ENCODE peak calls at places on chromosomes 6 and 20, in six cellular contexts. D is substantia nigra, R is HTR-8/SVneo, V is heart left ventricle, C is hepatocyte, E is neural progenitor cell. L is an unnamed sample.

GRCh38 chr6:13924146-13924948 is 405 bp upstream of the RNF182 start:
- DNase-seq in D (peak; percentile 31), R (peak; percentile 65), C (peak; percentile 74), V (peak; percentile 34), E (peak; percentile 92), L (peak; percentile 54)

GRCh38 chr20:6718660-6719059 is 48.8 kb upstream of the BMP2 start:
- DNase-seq in D (no peak), R (no peak), C (peak; percentile 69), E (no peak), V (no peak), L (no peak)

GRCh38 chr20:36572701-36573102 is 695 bp upstream of the TGIF2 start:
- DNase-seq in D (no peak), E (peak; percentile 64), V (peak; percentile 51), C (peak; percentile 61), R (no peak), L (no peak)

GRCh38 chr6:96947055-96947454 is 22.5 kb downstream of the KLHL32 start:
- DNase-seq in E (no peak), D (no peak), V (no peak), R (no peak), C (no peak), L (no peak)

GRCh38 chr6:121008553-121008952 is 325.7 kb downstream of the TBC1D32 start:
- DNase-seq in C (no peak), E (no peak), D (no peak), R (no peak), V (no peak), L (no peak)

GRCh38 chr6:34114695-34115395 is 31.0 kb downstream of the GRM4 start:
- DNase-seq in R (no peak), V (no peak), D (no peak), E (no peak), C (no peak), L (no peak)

GRCh38 chr20:9211016-9211760 is 142.3 kb downstream of the PLCB4 start:
- DNase-seq in E (no peak), C (no peak), D (no peak), V (no peak), R (no peak), L (no peak)

GRCh38 chr20:38065764-38066375 is 32.3 kb downstream of the RPRD1B start:
- DNase-seq in D (peak; percentile 8), C (no peak), E (no peak), V (peak; percentile 48), R (no peak), L (no peak)

GRCh38 chr6:161951139-161951538 is 677.3 kb upstream of the AGPAT4 start:
- DNase-seq in D (no peak), R (no peak), C (no peak), V (no peak), E (no peak), L (no peak)

GRCh38 chr6:33790910-33791309 is 2.0 kb upstream of the LEMD2 start:
- DNase-seq in V (no peak), D (no peak), E (no peak), C (no peak), R (no peak), L (no peak)

GRCh38 chr6:124512431-124512830 is 449.8 kb upstream of the RNF217 start:
- DNase-seq in E (no peak), R (no peak), C (no peak), V (no peak), D (no peak), L (no peak)

GRCh38 chr6:110768057-110768456 is 47.2 kb downstream of the CDK19 start:
- DNase-seq in E (no peak), D (no peak), V (no peak), R (no peak), C (no peak), L (no peak)

GRCh38 chr6:160273196-160273595 is 14.6 kb upstream of the SLC22A2 start:
- DNase-seq in D (no peak), V (no peak), C (no peak), E (no peak), R (no peak), L (no peak)

GRCh38 chr6:33702345-33702977 is 9.0 kb downstream of the UQCC2 start:
- DNase-seq in R (peak; percentile 51), E (peak; percentile 56), V (no peak), C (peak; percentile 65), D (no peak), L (peak; percentile 83)

GRCh38 chr6:2951723-2952122 is 19.6 kb downstream of the SERPINB6 start:
- DNase-seq in E (no peak), C (no peak), D (no peak), R (no peak), V (peak; percentile 63), L (no peak)